ENCODE peak calls at places on chromosomes 13 and 19, in four cellular contexts. Z is K562, B is HepG2, Y is GM12878. L is an unnamed sample.

GRCh38 chr13:48125794-48126228 is 30.9 kb upstream of the MED4 start:
- DNase-seq in Z (no peak), B (peak), Y (no peak), L (no peak)

GRCh38 chr19:10830370-10830769 is 5.6 kb downstream of the TMED1 start:
- DNase-seq in Z (no peak), B (no peak), Y (no peak), L (no peak)

GRCh38 chr13:39468306-39468705 is 134.7 kb downstream of the LHFPL6 start:
- DNase-seq in Z (no peak), B (no peak), Y (no peak), L (no peak)

GRCh38 chr13:94128430-94128829 is 351.1 kb downstream of the DCT start:
- DNase-seq in Z (no peak), B (no peak), Y (no peak), L (no peak)

GRCh38 chr13:90201198-90201597 is 1146.3 kb upstream of the MIR17HG start:
- DNase-seq in Z (no peak), B (no peak), Y (no peak), L (no peak)

GRCh38 chr19:51272183-51272817 is 21.4 kb downstream of the SIGLECL1 start:
- DNase-seq in Z (no peak), B (no peak), Y (no peak), L (peak)

GRCh38 chr13:39263033-39263432 is 224.8 kb downstream of the NHLRC3 start:
- DNase-seq in Z (peak), B (peak), Y (peak), L (peak)

GRCh38 chr19:49335071-49335783 is at the start of gene CD37:
- DNase-seq in Z (peak), B (no peak), Y (no peak), L (no peak)

GRCh38 chr19:58243351-58243750 is 14.6 kb downstream of the ZNF544 start:
- DNase-seq in Z (no peak), B (no peak), Y (no peak), L (no peak)

GRCh38 chr13:83327091-83327490 is 555.2 kb downstream of the SLITRK1 start:
- DNase-seq in Z (no peak), B (no peak), Y (no peak), L (no peak)

GRCh38 chr19:55704494-55705245 is 29.6 kb downstream of the EPN1 start:
- DNase-seq in Z (peak), B (no peak), Y (no peak), L (peak)

GRCh38 chr19:32773126-32773525 is 53.6 kb downstream of the TDRD12 start:
- DNase-seq in Z (no peak), B (no peak), Y (no peak), L (no peak)

GRCh38 chr19:3184847-3185481 is 766 bp upstream of the NCLN start:
- DNase-seq in Z (peak), B (no peak), Y (no peak), L (peak)

GRCh38 chr19:5354403-5354802 is 13.8 kb upstream of the PTPRS start:
- DNase-seq in Z (peak), B (peak), Y (no peak), L (peak)

GRCh38 chr13:43787998-43788397 is 1.2 kb upstream of the ENOX1 start:
- DNase-seq in Z (no peak), B (no peak), Y (no peak), L (peak)

GRCh38 chr19:17185590-17185989 is 29.6 kb upstream of the USE1 start:
- DNase-seq in Z (no peak), B (no peak), Y (no peak), L (no peak)
- TF ChIP-seq CTCF in Z (no peak), B (no peak), Y (no peak), L (no peak)

DNA sequence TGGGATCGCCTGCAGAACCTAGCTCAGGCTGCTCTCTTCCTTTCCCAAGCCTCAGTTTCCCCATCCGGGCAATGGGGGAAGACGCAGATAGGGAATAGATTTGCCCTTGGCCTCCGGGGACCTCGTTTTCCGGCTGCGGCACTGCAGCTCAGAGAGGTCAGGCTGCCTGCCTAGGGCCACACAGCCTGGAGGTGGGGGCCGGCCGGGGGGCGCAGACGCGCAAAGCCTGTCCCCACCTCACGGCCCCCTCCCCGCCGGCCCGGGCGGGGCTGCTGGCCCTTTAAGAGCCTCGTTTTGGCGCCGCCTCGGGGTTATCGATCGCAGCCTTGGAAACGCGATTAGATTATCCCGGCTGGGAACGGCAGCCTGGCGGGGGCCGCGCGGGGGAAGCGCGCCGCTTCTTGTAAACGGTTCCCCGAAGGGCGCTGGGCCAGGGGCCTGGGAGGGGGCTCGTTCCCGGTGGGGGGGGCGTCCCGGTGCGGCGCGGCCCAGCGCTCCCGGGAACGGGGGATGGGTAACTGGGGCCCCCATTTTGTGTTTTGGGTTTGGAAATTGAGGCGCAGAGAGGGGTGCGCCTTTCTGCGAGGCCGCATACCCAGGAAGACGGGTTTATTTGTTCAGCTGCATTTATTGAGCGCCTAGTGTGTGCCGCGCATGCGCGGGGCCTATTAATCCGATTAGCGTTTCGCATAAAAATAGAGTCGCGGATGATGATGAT is 23.4 kb upstream of the TCF3 start:
- DNase-seq in Z (no peak), B (no peak), Y (no peak), L (peak)
- TF ChIP-seq EZH2 in Z (no peak), B (no peak), Y (no peak), L (no peak)

DNA sequence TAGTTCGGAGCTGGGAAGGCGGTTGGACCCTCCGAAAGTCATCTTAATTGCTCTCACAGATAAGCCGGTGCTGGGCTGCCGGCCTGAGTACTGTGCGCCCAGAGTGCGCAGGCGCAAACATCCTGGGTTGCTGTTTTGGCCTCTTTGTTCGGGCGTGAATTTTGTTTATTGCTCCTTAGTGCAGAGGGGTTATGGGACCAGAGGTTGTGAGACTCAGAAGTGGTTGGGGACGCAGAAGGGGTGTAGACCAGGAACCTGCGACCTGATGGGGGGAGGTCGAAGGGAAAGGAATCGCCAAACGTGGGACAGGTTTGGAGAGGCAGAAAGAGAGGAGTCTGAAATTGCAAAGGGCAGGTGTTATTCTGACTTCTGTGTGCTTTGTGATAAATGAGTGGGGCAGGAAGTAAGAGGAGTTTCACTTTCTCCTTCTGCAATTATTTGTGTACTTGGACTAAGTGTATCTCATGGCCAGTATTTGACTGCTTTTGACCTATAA is 607 bp upstream of the ZNF566 start:
- DNase-seq in Z (peak), B (peak), Y (peak), L (peak)
- TF ChIP-seq JUNB in Z (no peak), B (peak), Y (peak), L (no peak)

DNA sequence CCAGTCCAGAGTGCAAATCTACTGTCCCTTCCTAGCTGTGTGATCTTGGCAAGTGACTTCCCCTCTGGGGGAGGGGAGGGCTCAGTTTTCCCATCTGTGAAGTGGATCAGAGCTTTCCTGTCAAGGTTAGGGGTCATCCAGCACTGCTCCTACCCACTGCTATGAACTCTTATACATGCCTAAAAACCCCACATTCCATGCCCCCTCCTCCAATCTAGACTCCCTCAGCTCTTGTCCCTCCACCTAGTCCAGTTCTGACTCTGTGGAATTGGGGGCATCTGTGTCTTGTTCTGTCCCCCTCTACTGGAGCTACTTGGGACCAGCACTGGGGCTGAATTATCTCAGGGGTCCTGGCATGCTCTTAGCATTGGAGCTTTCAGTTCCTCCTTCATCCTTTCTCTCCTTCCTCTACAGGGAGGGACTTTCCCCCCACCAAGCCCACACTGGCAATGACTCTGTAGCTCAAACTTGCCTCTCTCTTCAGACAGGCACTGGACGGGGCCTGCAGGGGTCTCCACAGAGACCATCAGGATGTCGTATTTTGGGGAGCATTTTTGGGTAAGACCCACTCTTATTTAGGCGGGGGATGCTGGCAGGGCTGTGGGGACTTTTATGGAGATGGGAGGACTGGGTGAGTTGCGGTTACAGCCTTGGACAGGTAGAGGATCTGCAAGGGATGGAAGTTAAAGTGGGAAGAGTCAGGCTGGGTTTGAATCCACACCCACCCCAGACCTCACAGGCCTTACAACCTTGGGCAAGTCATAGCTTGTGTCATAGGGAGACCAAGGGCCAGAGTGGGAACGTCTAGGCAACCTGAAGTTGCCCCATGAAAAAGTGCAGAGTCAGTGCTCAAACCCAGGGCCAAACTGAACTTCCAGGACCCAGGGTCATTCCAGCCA is 3.6 kb downstream of the FCHO1 start:
- DNase-seq in Z (no peak), B (no peak), Y (peak), L (no peak)
- TF ChIP-seq CTCF in Z (no peak), B (no peak), Y (peak), L (peak)

GRCh38 chr19:14979136-14979497 is 547 bp downstream of the SLC1A6 start:
- DNase-seq in Z (no peak), B (no peak), Y (no peak), L (peak)
- TF ChIP-seq EZH2 in Z (no peak), B (no peak), Y (no peak), L (no peak)

DNA sequence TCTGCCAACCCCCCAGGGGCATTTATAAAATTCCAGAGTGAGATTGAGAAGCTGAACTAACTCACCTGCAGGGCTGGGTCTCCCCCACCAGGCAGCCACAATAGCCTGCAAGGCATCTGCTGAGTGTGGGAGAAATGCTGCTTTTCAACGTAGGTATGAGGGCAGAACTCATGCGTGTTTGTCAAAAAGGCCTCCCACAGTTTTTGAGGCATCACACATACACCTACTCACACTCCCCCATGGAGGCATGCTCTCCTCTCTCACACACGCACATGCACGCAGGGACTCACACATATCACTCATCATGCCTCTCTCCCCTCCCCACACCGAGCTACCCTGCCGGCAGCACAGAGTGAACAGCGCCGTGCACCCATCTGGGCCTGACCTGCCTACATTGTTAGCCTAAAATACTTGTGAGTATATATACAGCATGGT is 390.5 kb downstream of the FGF9 start:
- DNase-seq in Z (no peak), B (no peak), Y (peak), L (peak)
- TF ChIP-seq JUNB in Z (no peak), B (no peak), Y (no peak), L (no peak)

DNA sequence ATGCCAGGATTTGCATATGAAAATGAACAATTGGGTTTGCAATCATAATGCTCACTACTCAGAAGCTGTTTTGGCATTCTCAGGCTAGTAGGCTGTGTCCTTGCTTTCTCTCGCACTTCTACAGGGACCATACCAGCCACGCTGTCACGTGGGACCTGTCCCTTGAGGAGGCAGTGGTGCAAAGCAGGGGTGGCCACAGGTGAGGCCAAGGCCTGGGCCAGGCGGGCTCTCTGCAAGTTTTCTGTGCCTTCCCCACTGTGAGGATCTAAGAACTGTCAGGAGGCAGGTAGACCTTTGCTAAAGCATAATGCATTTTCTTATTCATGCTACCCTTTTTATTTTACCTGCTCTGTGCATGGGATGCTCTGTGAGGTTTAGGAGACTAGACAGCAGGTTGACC is 89.4 kb upstream of the IRS2 start:
- DNase-seq in Z (no peak), B (no peak), Y (no peak), L (no peak)
- TF ChIP-seq CTCF in Z (no peak), B (no peak), Y (no peak), L (no peak)

DNA sequence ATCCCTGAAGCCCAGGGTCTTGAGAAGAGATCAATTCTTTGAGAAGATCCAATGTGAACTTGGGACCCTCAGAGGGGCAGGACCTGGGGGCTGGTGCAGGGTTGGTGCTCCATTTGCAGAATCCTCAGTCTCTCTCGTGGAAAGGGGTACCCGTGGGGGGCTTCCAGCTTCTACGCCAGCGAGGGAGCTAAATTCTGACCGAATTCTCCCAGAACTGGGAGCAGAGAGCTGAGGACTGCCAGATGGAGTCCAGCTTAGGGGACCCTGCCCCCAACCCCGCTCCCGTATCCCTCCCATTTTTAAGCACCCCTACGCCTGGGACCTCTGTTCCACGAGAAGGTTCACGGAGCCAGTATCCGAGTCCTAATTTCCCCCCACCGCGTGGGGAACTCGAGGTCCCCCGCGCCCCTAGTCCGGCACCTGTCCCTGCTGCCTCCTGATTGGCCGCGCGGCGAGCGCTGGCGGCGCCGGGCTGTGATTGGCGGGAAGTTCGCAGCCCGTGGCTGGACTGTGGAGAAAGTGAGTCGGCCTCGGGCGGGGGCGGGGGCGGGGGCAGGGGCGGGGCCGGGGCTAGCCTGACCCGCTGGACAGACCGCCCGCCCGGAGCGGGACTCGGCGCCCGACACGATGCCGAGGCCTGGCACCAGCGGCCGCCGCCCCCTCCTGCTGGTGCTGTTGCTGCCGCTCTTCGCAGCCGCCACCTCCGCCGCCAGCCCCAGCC is 4.4 kb upstream of the LTBP4 start:
- DNase-seq in Z (peak), B (peak), Y (no peak), L (peak)
- TF ChIP-seq EZH2 in Z (no peak), B (no peak), Y (no peak), L (no peak)

GRCh38 chr13:79457948-79458347 is 23.0 kb upstream of the NDFIP2 start:
- DNase-seq in Z (peak), B (no peak), Y (no peak), L (no peak)

GRCh38 chr13:79457390-79457789 is 23.6 kb upstream of the NDFIP2 start:
- DNase-seq in Z (no peak), B (no peak), Y (no peak), L (no peak)

GRCh38 chr13:79455331-79455730 is 25.6 kb upstream of the NDFIP2 start:
- DNase-seq in Z (no peak), B (no peak), Y (no peak), L (no peak)

GRCh38 chr13:79456656-79457365 is 24.1 kb upstream of the NDFIP2 start:
- DNase-seq in Z (no peak), B (no peak), Y (no peak), L (no peak)

GRCh38 chr13:79456051-79456450 is 24.9 kb upstream of the NDFIP2 start:
- DNase-seq in Z (no peak), B (no peak), Y (no peak), L (no peak)
- TF ChIP-seq JUNB in Z (no peak), B (no peak), Y (no peak), L (no peak)

L was measured in GM23338.